ENCODE peak calls at places on chromosome 21, in four cellular contexts. V is CD8-positive, alpha-beta T cell; W is stimulated activated CD8-positive, alpha-beta memory T cell treated with anti-CD3 and anti-CD28 coated beads, Interleukin-15, amount 100 ng/mL, for 4 hours; G is activated naive CD8-positive, alpha-beta T cell treated with anti-CD3 and anti-CD28 coated beads, Interleukin-2, amount 50 U/mL, for 24 hours. K is an unnamed sample.
A peak's percentile ranks its signal among the peaks of the same experiment; 100 is the strongest.

GRCh38 chr21:45826733-45827692 is 154.6 kb upstream of the COL6A1 start:
- DNase-seq in V (peak; percentile 41), W (no peak), G (no peak), K (no peak)

GRCh38 chr21:43657355-43658093 is 1.8 kb downstream of the HSF2BP start:
- DNase-seq in V (no peak), W (no peak), G (no peak), K (no peak)

GRCh38 chr21:29300547-29301138 is 1.9 kb downstream of the BACH1 start:
- DNase-seq in V (no peak), W (no peak), G (no peak), K (no peak)

GRCh38 chr21:21813295-21813694 is 815.1 kb downstream of the NCAM2 start:
- DNase-seq in V (no peak), W (no peak), G (no peak), K (no peak)

GRCh38 chr21:35476616-35477395 is 427.7 kb upstream of the RUNX1 start:
- DNase-seq in V (no peak), W (no peak), G (no peak), K (peak; percentile 72)

GRCh38 chr21:44337428-44337827 is 1.8 kb downstream of the CFAP410 start:
- DNase-seq in V (no peak), W (no peak), G (no peak), K (no peak)

GRCh38 chr21:40548134-40548533 is 298.8 kb downstream of the DSCAM start:
- DNase-seq in V (no peak), W (no peak), G (no peak), K (no peak)

GRCh38 chr21:43207868-43208267 is 39.1 kb downstream of the CRYAA start:
- DNase-seq in V (no peak), W (no peak), G (no peak), K (no peak)

GRCh38 chr21:42835611-42836401 is 43.5 kb downstream of the WDR4 start:
- DNase-seq in V (no peak), W (no peak), G (no peak), K (no peak)

GRCh38 chr21:44898851-44899767 is 21.6 kb downstream of the ITGB2 start:
- DNase-seq in V (no peak), W (no peak), G (no peak), K (no peak)

GRCh38 chr21:43269461-43269860 is 100.7 kb downstream of the CRYAA start:
- DNase-seq in V (peak; percentile 53), W (no peak), G (peak; percentile 56), K (peak; percentile 44)

GRCh38 chr21:44086636-44087425 is 20.4 kb upstream of the PWP2 start:
- DNase-seq in V (no peak), W (no peak), G (no peak), K (no peak)

GRCh38 chr21:10272216-10272615 is 249.2 kb upstream of the TPTE start:
- DNase-seq in V (no peak), W (no peak), G (no peak), K (no peak)

GRCh38 chr21:46189213-46189958 is 5.1 kb upstream of the SPATC1L start:
- DNase-seq in V (no peak), W (no peak), G (no peak), K (no peak)

GRCh38 chr21:38712076-38712475 is 93.7 kb upstream of the ETS2 start:
- DNase-seq in V (no peak), W (no peak), G (no peak), K (peak; percentile 35)

GRCh38 chr21:37475186-37475868 is 108.8 kb downstream of the DYRK1A start:
- DNase-seq in V (no peak), W (no peak), G (no peak), K (no peak)

GRCh38 chr21:35838350-35838749 is 222.0 kb downstream of the SETD4 start:
- DNase-seq in V (no peak), W (no peak), G (no peak), K (peak; percentile 82)

GRCh38 chr21:16908087-16908486 is 604.8 kb upstream of the CXADR start:
- DNase-seq in V (no peak), W (no peak), G (no peak), K (no peak)

GRCh38 chr21:39185157-39185556 is 1.9 kb upstream of the PSMG1 start:
- DNase-seq in V (no peak), W (no peak), G (no peak), K (no peak)

GRCh38 chr21:41684381-41685245 is 82.2 kb downstream of the RIPK4 start:
- DNase-seq in V (no peak), W (no peak), G (no peak), K (no peak)

GRCh38 chr21:45404726-45405270 is at the start of gene COL18A1:
- DNase-seq in V (no peak), W (peak; percentile 7), G (peak; percentile 39), K (no peak)

GRCh38 chr21:41952568-41953248 is 1.1 kb downstream of the C2CD2 start:
- DNase-seq in V (no peak), W (no peak), G (no peak), K (no peak)

GRCh38 chr21:44603109-44603875 is 2.9 kb downstream of the KRTAP10-7 start:
- DNase-seq in V (no peak), W (no peak), G (no peak), K (no peak)

GRCh38 chr21:41856572-41856971 is 22.6 kb downstream of the PRDM15 start:
- DNase-seq in V (no peak), W (no peak), G (no peak), K (no peak)

GRCh38 chr21:26686278-26686677 is 113.2 kb upstream of the CYYR1 start:
- DNase-seq in V (peak; percentile 24), W (no peak), G (peak; percentile 6), K (peak; percentile 56)

GRCh38 chr21:32916522-32917099 is 109.1 kb upstream of the OLIG2 start:
- DNase-seq in V (no peak), W (no peak), G (no peak), K (peak; percentile 12)

GRCh38 chr21:45920824-45921600 is 60.6 kb upstream of the COL6A1 start:
- DNase-seq in V (no peak), W (no peak), G (no peak), K (no peak)

GRCh38 chr21:45916011-45916840 is 65.3 kb upstream of the COL6A1 start:
- DNase-seq in V (no peak), W (no peak), G (no peak), K (no peak)

GRCh38 chr21:17783816-17784598 is 35.1 kb downstream of the C21orf91 start:
- DNase-seq in V (peak; percentile 48), W (no peak), G (no peak), K (no peak)

GRCh38 chr21:45032977-45033705 is 41.2 kb upstream of the ADARB1 start:
- DNase-seq in V (no peak), W (no peak), G (no peak), K (no peak)

K was measured in DND-41.